ENCODE peak calls at places on chromosomes 11 and 22, in eight cellular contexts. P is cardiac muscle cell, H is lower lobe of right lung, I is left lung, B is lung, A is IMR-90, Q is transverse colon, X is neural progenitor cell. Z is an unnamed sample. For H3K4me1, the result is how much of the 10 kb centered on the place peaks cover.

GRCh38 chr11:2531987-2532703 is 87.3 kb downstream of the KCNQ1 start:
- DNase-seq in X (no peak), H (peak), P (no peak), I (peak), Q (peak), A (no peak), B (no peak), Z (no peak)

GRCh38 chr11:122646549-122647340 is 8.8 kb upstream of the UBASH3B start:
- DNase-seq in B (no peak), Q (no peak), H (no peak), P (peak), A (peak), I (no peak), X (no peak), Z (no peak)

GRCh38 chr11:73393011-73393380 is 16.8 kb downstream of the RELT start:
- DNase-seq in I (no peak), B (no peak), X (no peak), H (peak), P (no peak), A (no peak), Q (no peak), Z (no peak)

GRCh38 chr11:107549253-107549953 is 16.1 kb downstream of the ALKBH8 start:
- DNase-seq in Q (no peak), X (peak), A (peak), B (no peak), P (peak), H (no peak), I (no peak), Z (peak)

GRCh38 chr22:24758164-24758799 is 16.2 kb downstream of the PIWIL3 start:
- DNase-seq in Q (peak), P (peak), X (peak), H (no peak), B (peak), A (peak), I (no peak), Z (peak)

GRCh38 chr11:90650124-90650523 is 427.3 kb upstream of the CHORDC1 start:
- DNase-seq in P (no peak), B (no peak), I (no peak), X (no peak), A (no peak), H (no peak), Q (no peak), Z (no peak)

GRCh38 chr22:32693102-32693501 is 108.4 kb upstream of the TIMP3 start:
- DNase-seq in B (no peak), P (no peak), X (no peak), H (no peak), Q (no peak), A (no peak), I (no peak), Z (no peak)

GRCh38 chr22:28394711-28395110 is 284.9 kb downstream of the TTC28 start:
- DNase-seq in H (no peak), I (no peak), P (no peak), X (no peak), A (peak), B (no peak), Q (no peak), Z (no peak)

GRCh38 chr11:68028802-68029475 is 1.5 kb upstream of the NDUFS8 start:
- DNase-seq in P (peak), H (no peak), B (no peak), I (no peak), Q (no peak), X (no peak), A (peak), Z (no peak)

GRCh38 chr11:29317669-29318068 is 699.2 kb downstream of the KCNA4 start:
- DNase-seq in A (peak), I (no peak), P (no peak), B (no peak), Q (no peak), H (no peak), X (no peak), Z (no peak)

GRCh38 chr11:35629914-35630313 is 11.7 kb downstream of the FJX1 start:
- DNase-seq in B (peak), Q (no peak), X (no peak), A (peak), I (peak), H (no peak), P (peak), Z (no peak)

GRCh38 chr22:37999640-38000272 is 15.4 kb upstream of the SOX10 start:
- DNase-seq in A (peak), X (no peak), H (no peak), P (peak), B (no peak), I (no peak), Q (no peak), Z (peak)

GRCh38 chr22:43827336-43827735 is 15.2 kb upstream of the EFCAB6 start:
- DNase-seq in Q (no peak), H (no peak), P (no peak), I (no peak), B (no peak), A (no peak), X (no peak), Z (no peak)

GRCh38 chr22:29263791-29264216 is 4.0 kb downstream of the RHBDD3 start:
- DNase-seq in X (no peak), H (no peak), I (no peak), P (no peak), B (no peak), A (no peak), Q (no peak), Z (no peak)

GRCh38 chr22:40204331-40205116 is 26.8 kb downstream of the TNRC6B start:
- DNase-seq in Q (no peak), X (no peak), H (no peak), P (peak), A (peak), B (no peak), I (no peak), Z (peak)

GRCh38 chr11:60194511-60194910 is 11.6 kb upstream of the MS4A6A start:
- DNase-seq in I (no peak), H (no peak), Q (no peak), A (no peak), X (no peak), P (no peak), B (no peak), Z (no peak)

GRCh38 chr11:7186190-7186589 is 65.5 kb upstream of the SYT9 start:
- DNase-seq in I (no peak), P (no peak), Q (no peak), B (no peak), H (no peak), X (no peak), A (peak), Z (no peak)

GRCh38 chr22:48378673-48379072 is 1449.0 kb downstream of the BRD1 start:
- DNase-seq in P (no peak), A (no peak), H (no peak), B (no peak), X (no peak), Q (no peak), I (no peak), Z (no peak)

GRCh38 chr22:31829505-31829904 is 75.7 kb downstream of the DEPDC5 start:
- DNase-seq in B (no peak), P (peak), I (no peak), Q (no peak), X (no peak), H (no peak), A (peak), Z (peak)

GRCh38 chr22:46791201-46791731 is 28.8 kb downstream of the TBC1D22A start:
- DNase-seq in I (peak), A (peak), P (peak), Q (peak), B (no peak), X (no peak), H (no peak), Z (peak)

GRCh38 chr11:31656051-31656450 is 146.5 kb downstream of the ELP4 start:
- DNase-seq in P (peak), X (no peak), A (peak), I (no peak), Q (no peak), H (no peak), B (no peak), Z (no peak)

GRCh38 chr11:35539781-35540281 is 14.4 kb upstream of the PAMR1 start:
- DNase-seq in P (peak), I (peak), X (no peak), B (peak), A (peak), Q (peak), H (no peak), Z (peak)

GRCh38 chr11:70244698-70245097 is 25.8 kb upstream of the PPFIA1 start:
- DNase-seq in B (no peak), I (peak), X (no peak), P (peak), A (peak), H (no peak), Q (no peak), Z (no peak)

GRCh38 chr11:106840993-106841392 is 177.3 kb downstream of the GUCY1A2 start:
- DNase-seq in X (no peak), P (no peak), B (no peak), Q (no peak), A (no peak), H (no peak), I (no peak), Z (no peak)

GRCh38 chr11:8749202-8749601 is 66.6 kb downstream of the RPL27A start:
- DNase-seq in I (no peak), X (no peak), H (no peak), A (no peak), Q (peak), P (no peak), B (no peak), Z (no peak)

GRCh38 chr11:120134106-120134930 is 3.6 kb downstream of the TRIM29 start:
- DNase-seq in I (peak), X (no peak), H (peak), B (no peak), P (no peak), Q (peak), A (no peak), Z (peak)

DNA sequence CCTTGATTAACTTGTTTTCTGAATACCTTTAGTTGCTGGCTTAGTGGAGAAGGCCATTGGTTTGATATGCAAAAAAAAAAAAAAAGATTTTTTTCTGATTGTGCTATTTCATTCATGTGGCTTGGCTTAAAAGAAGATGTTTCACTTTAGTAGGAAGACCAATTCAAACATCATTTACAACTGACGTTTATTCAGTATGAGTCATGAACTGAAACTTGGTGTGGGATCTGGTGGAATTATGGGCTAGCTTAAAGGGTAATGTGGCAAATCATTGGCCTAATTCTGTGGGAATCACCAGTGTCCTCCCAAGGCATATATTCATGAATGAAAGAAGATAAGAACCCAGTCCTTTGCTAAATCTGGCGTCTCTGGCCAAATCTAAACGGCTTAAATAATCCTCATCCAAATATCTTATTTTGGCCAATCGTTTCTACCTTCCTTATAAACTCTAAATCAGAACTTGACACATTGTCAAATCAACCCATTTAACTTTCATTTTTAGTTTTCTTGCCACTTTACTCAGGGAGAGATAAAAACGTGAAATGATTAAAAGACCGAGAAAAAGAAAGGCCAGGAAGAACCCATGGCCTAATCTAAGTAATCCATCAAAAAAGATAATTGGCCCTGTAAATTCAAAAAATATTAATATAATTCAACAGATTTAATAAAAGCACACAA is 77.0 kb downstream of the DDIAS start:
- DNase-seq in A (peak), B (no peak), I (no peak), P (peak), Q (no peak), X (no peak), H (no peak), Z (no peak)
- H3K4me3 ChIP-seq in A (no peak), B (no peak), I (no peak), P (no peak), Q (no peak), X (no peak), H (no peak), Z (no peak)

GRCh38 chr11:65425105-65425970 is 2.7 kb downstream of the NEAT1 start:
- DNase-seq in P (peak), A (peak), I (peak), Q (peak), B (no peak), H (peak), X (peak), Z (no peak)
- TF ChIP-seq CTCF in P (peak), A (no peak), I (no peak), Q (peak), B (no peak), H (peak), X (no peak), Z (no peak)

DNA sequence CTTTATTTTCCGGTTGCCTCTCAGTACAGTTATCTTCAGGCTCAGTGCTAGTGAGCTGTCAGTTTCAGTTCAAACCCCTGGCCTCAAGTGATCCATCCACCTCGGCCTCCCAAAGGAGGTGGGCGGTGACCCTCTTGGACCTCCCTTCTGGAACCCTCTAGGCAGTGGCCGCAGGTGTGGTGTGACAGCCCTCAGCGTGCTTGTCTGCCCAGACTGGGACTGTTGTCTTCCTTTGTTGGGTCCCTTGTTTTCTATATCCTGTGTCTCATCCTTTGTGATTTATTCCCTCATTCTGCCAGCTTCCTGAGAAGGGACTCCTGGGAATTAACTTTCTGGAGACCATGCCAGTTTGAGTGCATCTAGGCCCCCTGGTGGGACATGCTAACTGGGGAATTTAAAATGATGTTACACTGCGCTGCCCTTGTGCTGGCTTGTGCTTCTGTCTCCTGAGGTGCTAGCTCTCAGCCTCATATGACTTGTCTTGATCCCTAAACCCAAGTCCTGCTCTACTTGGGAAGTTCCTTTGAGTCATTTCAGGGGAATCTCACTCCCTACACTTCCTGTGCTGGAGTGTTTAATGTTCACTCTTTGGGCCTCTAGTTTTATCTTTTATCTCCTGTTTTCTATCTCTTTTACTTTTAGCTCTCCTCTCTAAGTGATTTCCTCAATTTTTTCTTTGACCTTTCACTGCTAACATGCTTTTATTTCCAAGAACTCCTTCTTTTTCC is 19.4 kb downstream of the MED15 start:
- DNase-seq in B (no peak), Q (no peak), P (peak), A (peak), H (no peak), I (no peak), X (no peak), Z (no peak)
- H3K4me1 ChIP-seq in B (under half), Q (under half), P (under half), A (under half), H (half or more), I (under half), X (under half), Z (under half)

GRCh38 chr22:33866521-33866920 is 53.8 kb downstream of the LARGE1 start:
- DNase-seq in B (no peak), Q (no peak), P (no peak), I (no peak), H (no peak), A (no peak), X (no peak), Z (no peak)
- H3K4me3 ChIP-seq in B (no peak), Q (no peak), P (no peak), I (no peak), H (no peak), A (no peak), X (no peak), Z (no peak)

Z was measured in BE2C.